ENCODE peak calls at places on chromosomes 11 and 22, in eight cellular contexts. J is SK-N-SH; P is pancreas; T is psoas muscle; Y is kidney; G is IMR-90; B is CD8-positive, alpha-beta memory T cell; O is prostate gland. H is an unnamed sample.

GRCh38 chr11:35200811-35201341 is 61.9 kb downstream of the CD44 start:
- DNase-seq in T (no peak), O (no peak), G (no peak), P (no peak), Y (no peak), J (no peak), B (no peak), H (no peak)

GRCh38 chr11:94583885-94584500 is 16.8 kb downstream of the PIWIL4 start:
- DNase-seq in O (no peak), G (peak), Y (no peak), T (no peak), B (no peak), P (no peak), J (no peak), H (no peak)

GRCh38 chr11:131664246-131664645 is 293.8 kb downstream of the NTM start:
- DNase-seq in J (no peak), G (no peak), O (no peak), B (no peak), Y (no peak), P (no peak), T (no peak), H (no peak)

GRCh38 chr22:46390105-46390651 is 54.7 kb downstream of the TRMU start:
- DNase-seq in Y (peak), J (no peak), T (no peak), P (no peak), B (no peak), G (no peak), O (no peak), H (no peak)

GRCh38 chr11:94694309-94695060 is 73.7 kb upstream of the AMOTL1 start:
- DNase-seq in B (no peak), Y (no peak), O (no peak), T (peak), G (no peak), P (no peak), J (no peak), H (no peak)

GRCh38 chr11:6022954-6023353 is 7.6 kb downstream of the OR56A1 start:
- DNase-seq in O (peak), Y (no peak), T (no peak), G (peak), J (no peak), B (peak), P (peak), H (no peak)

GRCh38 chr11:63826471-63827190 is 12.3 kb upstream of the MARK2 start:
- DNase-seq in T (no peak), B (no peak), G (no peak), P (no peak), O (peak), J (no peak), Y (no peak), H (no peak)

GRCh38 chr11:76684470-76684869 is 13.9 kb upstream of the LRRC32 start:
- DNase-seq in T (no peak), P (no peak), J (no peak), O (no peak), Y (no peak), G (no peak), B (no peak), H (no peak)

GRCh38 chr11:1134848-1135445 is 22.8 kb upstream of the MUC5AC start:
- DNase-seq in Y (no peak), J (no peak), B (no peak), T (no peak), P (no peak), O (no peak), G (no peak), H (no peak)

DNA sequence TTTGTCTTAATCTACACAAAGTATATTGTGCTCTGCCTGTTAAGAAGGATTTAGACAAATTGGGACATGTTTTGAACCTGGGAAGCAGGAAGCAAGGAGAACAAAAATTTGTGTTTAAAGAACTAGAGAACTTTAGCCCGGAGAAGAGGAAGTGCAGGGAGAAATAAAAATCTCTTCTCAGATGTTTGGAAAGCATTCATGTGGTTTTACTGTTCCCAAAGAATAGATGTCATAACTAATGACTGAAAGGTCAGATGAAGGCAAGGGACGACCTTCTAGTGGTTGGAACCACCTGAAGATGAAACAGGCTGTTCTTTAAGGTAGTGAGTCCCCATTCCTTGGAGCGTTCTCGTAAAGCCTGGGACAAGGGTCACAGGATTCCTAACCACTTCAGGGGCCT is 38.3 kb downstream of the IRAG1 start:
- DNase-seq in Y (no peak), O (no peak), B (no peak), G (no peak), J (no peak), P (no peak), T (no peak), H (no peak)
- H3K27ac ChIP-seq in Y (peak), O (peak), B (no peak), G (peak), J (no peak), P (no peak), T (no peak), H (peak)

GRCh38 chr11:68436985-68437926 is 23.3 kb upstream of the PPP6R3 start:
- DNase-seq in P (no peak), J (no peak), O (no peak), Y (no peak), T (no peak), B (no peak), G (peak), H (no peak)
- H3K27ac ChIP-seq in P (no peak), J (no peak), O (no peak), Y (peak), T (peak), B (no peak), G (peak), H (no peak)

GRCh38 chr11:66936326-66936725 is 21.9 kb downstream of the PC start:
- DNase-seq in G (peak), O (no peak), J (no peak), P (no peak), B (no peak), T (no peak), Y (no peak), H (no peak)

GRCh38 chr11:66933508-66933907 is 24.7 kb downstream of the PC start:
- DNase-seq in J (no peak), B (no peak), O (no peak), T (no peak), Y (no peak), P (no peak), G (no peak), H (no peak)

GRCh38 chr11:66932543-66932942 is 25.6 kb downstream of the PC start:
- DNase-seq in P (no peak), G (no peak), J (no peak), B (no peak), O (no peak), T (no peak), Y (no peak), H (no peak)

GRCh38 chr11:66937334-66937733 is 20.8 kb downstream of the PC start:
- DNase-seq in J (no peak), Y (no peak), T (no peak), G (no peak), P (no peak), O (no peak), B (no peak), H (no peak)

GRCh38 chr11:66934971-66935779 is 23.0 kb downstream of the PC start:
- DNase-seq in J (no peak), T (no peak), G (peak), B (no peak), P (no peak), O (no peak), Y (no peak), H (no peak)
- H3K27ac ChIP-seq in J (no peak), T (no peak), G (peak), B (no peak), P (no peak), O (no peak), Y (no peak), H (no peak)

DNA sequence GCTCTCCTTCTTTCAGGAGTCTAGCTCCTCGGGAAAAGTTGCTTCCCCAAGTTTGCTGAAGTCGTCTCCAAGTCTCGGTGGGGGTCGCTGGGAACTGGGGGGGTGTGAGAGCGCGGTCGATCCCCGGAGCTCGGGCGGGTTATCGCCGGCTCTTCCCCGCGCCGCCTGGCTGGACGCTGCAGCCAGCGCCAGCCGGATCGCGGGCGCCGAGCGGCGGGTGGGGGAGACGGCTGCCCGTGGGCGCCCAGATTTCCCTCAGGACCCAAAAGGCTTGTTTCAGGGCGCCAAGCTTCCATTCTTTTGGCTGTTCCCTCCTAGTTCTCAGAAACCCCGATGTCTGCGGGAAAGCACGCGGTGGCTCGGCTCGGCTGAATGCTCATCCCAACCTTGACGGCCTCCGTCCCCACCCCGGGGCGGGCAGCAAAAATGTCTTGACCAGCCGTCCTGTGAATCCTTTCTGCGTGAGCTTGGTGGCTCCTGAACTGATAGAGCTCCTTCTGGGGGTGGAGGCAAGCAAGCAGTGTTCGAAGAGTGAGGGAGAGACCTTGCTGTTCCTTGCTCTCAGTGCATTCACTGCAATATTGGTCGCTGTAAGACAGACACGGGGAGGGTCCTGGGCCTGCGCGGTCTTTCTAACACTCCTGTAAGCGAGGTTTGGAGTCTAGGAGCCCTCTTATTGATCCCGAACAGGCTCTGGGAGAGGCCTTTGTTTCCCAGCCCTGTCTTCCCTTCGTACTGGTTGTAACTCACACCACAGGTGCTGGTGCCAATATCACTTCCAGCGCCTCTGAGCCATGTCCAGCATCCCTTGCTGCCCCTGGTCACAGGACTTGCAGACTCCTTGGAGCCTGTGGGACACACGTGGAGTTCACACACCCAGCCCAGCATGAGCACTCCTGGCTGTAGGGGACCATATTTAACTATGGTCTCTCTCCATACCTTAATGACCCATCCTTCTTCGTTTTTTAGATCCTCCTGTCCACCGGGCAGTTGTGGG is 1.8 kb downstream of the ZBTB16 start:
- DNase-seq in P (peak), B (no peak), J (peak), G (no peak), O (no peak), T (peak), Y (no peak), H (no peak)
- H3K27ac ChIP-seq in P (peak), B (peak), J (no peak), G (no peak), O (peak), T (peak), Y (peak), H (peak)

GRCh38 chr11:106724293-106724892 is 293.9 kb downstream of the GUCY1A2 start:
- DNase-seq in G (peak), O (no peak), J (no peak), Y (no peak), P (no peak), T (no peak), B (no peak), H (no peak)
- H3K27ac ChIP-seq in G (no peak), O (no peak), J (no peak), Y (no peak), P (no peak), T (no peak), B (no peak), H (peak)

DNA sequence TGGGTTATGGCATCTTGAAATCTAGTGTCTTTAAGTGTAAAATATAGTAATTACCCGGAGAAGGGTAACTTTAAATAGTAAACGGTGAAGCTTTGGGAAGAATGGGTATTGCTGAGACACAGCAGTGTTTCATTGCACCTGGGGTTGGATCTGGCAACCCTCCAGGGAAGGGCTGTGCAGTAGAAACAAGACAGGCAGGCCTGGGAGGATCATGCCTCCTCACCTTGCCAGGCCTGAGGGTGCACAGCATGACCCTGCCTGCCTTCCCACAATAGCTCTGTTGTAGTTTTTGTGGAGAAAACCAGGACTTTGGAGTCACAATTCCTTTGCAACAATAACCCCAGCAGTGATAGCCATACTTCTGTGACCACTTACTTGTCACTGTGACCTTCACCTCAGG is 64.6 kb upstream of the ADSL start:
- DNase-seq in T (peak), B (no peak), Y (no peak), P (no peak), O (peak), J (no peak), G (no peak), H (no peak)
- H3K27ac ChIP-seq in T (peak), B (no peak), Y (no peak), P (no peak), O (no peak), J (no peak), G (no peak), H (no peak)

DNA sequence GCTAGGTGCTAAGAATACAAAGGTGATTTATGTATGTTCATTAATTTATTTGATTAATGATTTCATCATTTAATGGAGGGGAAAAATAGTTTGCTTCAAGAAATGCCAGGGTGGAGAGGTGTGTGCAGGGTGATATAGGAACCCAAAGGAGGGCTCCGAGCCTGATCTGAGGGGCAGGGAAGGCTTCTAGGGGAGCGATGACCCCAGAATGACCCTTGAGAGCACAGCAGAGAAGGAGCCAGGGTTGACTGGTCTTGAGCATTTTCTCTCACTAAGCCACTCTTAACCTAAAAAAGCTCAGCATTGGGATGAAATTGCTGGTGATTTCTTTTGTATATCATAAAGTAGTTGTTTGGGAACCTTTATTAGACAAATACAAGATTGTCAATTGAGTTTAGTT is 35.1 kb downstream of the HIPK3 start:
- DNase-seq in P (no peak), B (no peak), Y (no peak), G (no peak), T (no peak), O (no peak), J (no peak), H (no peak)
- H3K27ac ChIP-seq in P (no peak), B (no peak), Y (no peak), G (no peak), T (peak), O (no peak), J (no peak), H (no peak)

H was measured in caudate nucleus.